ENCODE peak calls at places on chromosomes 12 and 14, in five cellular contexts. S is breast epithelium, M is esophagus squamous epithelium, D is K562, L is RWPE1. W is an unnamed sample.

GRCh38 chr12:91562476-91562875 is 379.9 kb upstream of the DCN start:
- DNase-seq in S (no peak), M (no peak), D (no peak), L (no peak), W (peak)

GRCh38 chr12:33486058-33486457 is 46.4 kb upstream of the SYT10 start:
- DNase-seq in S (no peak), M (no peak), D (no peak), L (no peak), W (no peak)

GRCh38 chr12:121610239-121611149 is 15.8 kb upstream of the ORAI1 start:
- DNase-seq in S (no peak), M (no peak), D (no peak), L (no peak), W (peak)

GRCh38 chr14:22478670-22479069 is 110.4 kb downstream of the DAD1 start:
- DNase-seq in S (no peak), M (no peak), D (no peak), L (no peak), W (peak)

GRCh38 chr12:38374751-38375150 is 58.2 kb downstream of the ALG10B start:
- DNase-seq in S (no peak), M (no peak), D (no peak), L (no peak), W (no peak)

GRCh38 chr14:73463411-73463810 is 5.1 kb upstream of the NUMB start:
- DNase-seq in S (no peak), M (no peak), D (no peak), L (peak), W (peak)

GRCh38 chr14:66249544-66249943 is 236.6 kb upstream of the CCDC196 start:
- DNase-seq in S (no peak), M (no peak), D (no peak), L (no peak), W (no peak)

GRCh38 chr12:96258451-96258933 is 64.3 kb downstream of the ELK3 start:
- DNase-seq in S (no peak), M (no peak), D (no peak), L (no peak), W (peak)

GRCh38 chr12:19273482-19274330 is 144.2 kb downstream of the PLEKHA5 start:
- DNase-seq in S (peak), M (no peak), D (no peak), L (peak), W (peak)

GRCh38 chr14:68466491-68466977 is 326.3 kb downstream of the ZFP36L1 start:
- DNase-seq in S (no peak), M (no peak), D (no peak), L (peak), W (peak)

GRCh38 chr12:27163048-27163715 is 80.8 kb upstream of the C12orf71 start:
- DNase-seq in S (no peak), M (no peak), D (no peak), L (no peak), W (peak)

GRCh38 chr14:103858063-103858820 is 10.9 kb upstream of the PPP1R13B start:
- DNase-seq in S (no peak), M (no peak), D (no peak), L (no peak), W (no peak)

GRCh38 chr14:23123419-23123818 is 4.4 kb upstream of the CEBPE start:
- DNase-seq in S (peak), M (no peak), D (peak), L (peak), W (no peak)

GRCh38 chr12:96176575-96176974 is 17.6 kb upstream of the ELK3 start:
- DNase-seq in S (no peak), M (no peak), D (no peak), L (no peak), W (no peak)

GRCh38 chr12:53782093-53782703 is 30.4 kb upstream of the CISTR start:
- DNase-seq in S (no peak), M (no peak), D (no peak), L (no peak), W (no peak)

GRCh38 chr12:12147111-12147510 is 76.4 kb downstream of the BCL2L14 start:
- DNase-seq in S (no peak), M (no peak), D (no peak), L (no peak), W (no peak)

GRCh38 chr14:96097752-96098151 is 58.6 kb downstream of the C14orf132 start:
- DNase-seq in S (no peak), M (no peak), D (no peak), L (no peak), W (no peak)

GRCh38 chr12:110906088-110906487 is 14.3 kb downstream of the MYL2 start:
- DNase-seq in S (no peak), M (no peak), D (no peak), L (no peak), W (no peak)

GRCh38 chr14:90758959-90759358 is 57.3 kb downstream of the TTC7B start:
- DNase-seq in S (no peak), M (no peak), D (no peak), L (no peak), W (peak)

GRCh38 chr14:53002576-53002975 is 51.7 kb upstream of the FERMT2 start:
- DNase-seq in S (no peak), M (no peak), D (peak), L (no peak), W (peak)

GRCh38 chr12:43976027-43976426 is 140.1 kb downstream of the TMEM117 start:
- DNase-seq in S (no peak), M (no peak), D (no peak), L (peak), W (peak)

GRCh38 chr12:30166416-30166815 is 382.7 kb upstream of the TMTC1 start:
- DNase-seq in S (no peak), M (no peak), D (no peak), L (no peak), W (peak)

GRCh38 chr14:68506645-68507405 is 286.0 kb downstream of the ZFP36L1 start:
- DNase-seq in S (no peak), M (no peak), D (no peak), L (no peak), W (no peak)

DNA sequence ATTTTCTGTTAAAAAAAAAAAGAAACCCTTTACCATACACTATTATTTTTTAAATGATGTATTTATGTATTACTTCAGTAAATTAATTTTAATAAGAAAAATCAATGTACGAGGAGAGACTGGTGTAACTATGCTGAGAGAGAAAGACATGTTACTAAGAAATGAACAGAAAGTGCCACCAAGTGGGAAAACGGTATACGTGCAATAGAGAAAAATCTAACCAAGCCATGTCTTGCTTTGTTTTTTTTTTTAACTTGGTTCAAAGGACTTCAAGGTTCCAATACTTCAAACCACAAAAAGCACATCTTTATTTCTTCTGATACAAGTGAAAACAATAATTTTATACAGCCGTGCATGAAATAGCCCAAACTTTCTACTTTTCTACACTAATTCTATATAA is 22.9 kb downstream of the NDUFA12 start:
- DNase-seq in S (no peak), M (no peak), D (no peak), L (no peak), W (peak)
- TF ChIP-seq CTCF in S (no peak), M (no peak), D (no peak), L (peak), W (peak)

DNA sequence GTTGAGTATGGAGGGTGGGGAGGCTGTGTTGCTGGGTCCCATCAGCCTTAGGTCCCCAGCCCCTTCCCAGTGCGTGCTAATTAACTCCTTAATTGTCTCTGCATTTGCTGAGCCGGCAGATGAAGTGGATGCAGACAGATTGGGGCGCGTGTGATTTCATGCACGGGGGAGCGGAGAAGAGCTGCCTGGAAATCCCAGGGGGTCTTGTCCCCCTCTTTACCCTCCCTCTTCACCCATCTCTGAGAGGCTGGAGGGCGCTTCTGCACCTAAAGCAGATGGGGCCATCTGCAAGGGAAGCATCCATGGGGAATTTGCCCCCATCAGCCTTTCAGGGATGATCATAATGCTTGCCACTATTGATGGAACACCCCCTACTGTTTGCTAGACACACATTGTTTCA is 4.4 kb upstream of the ASIC1 start:
- DNase-seq in S (no peak), M (no peak), D (no peak), L (no peak), W (no peak)
- TF ChIP-seq CTCF in S (no peak), M (no peak), D (no peak), L (no peak), W (no peak)

DNA sequence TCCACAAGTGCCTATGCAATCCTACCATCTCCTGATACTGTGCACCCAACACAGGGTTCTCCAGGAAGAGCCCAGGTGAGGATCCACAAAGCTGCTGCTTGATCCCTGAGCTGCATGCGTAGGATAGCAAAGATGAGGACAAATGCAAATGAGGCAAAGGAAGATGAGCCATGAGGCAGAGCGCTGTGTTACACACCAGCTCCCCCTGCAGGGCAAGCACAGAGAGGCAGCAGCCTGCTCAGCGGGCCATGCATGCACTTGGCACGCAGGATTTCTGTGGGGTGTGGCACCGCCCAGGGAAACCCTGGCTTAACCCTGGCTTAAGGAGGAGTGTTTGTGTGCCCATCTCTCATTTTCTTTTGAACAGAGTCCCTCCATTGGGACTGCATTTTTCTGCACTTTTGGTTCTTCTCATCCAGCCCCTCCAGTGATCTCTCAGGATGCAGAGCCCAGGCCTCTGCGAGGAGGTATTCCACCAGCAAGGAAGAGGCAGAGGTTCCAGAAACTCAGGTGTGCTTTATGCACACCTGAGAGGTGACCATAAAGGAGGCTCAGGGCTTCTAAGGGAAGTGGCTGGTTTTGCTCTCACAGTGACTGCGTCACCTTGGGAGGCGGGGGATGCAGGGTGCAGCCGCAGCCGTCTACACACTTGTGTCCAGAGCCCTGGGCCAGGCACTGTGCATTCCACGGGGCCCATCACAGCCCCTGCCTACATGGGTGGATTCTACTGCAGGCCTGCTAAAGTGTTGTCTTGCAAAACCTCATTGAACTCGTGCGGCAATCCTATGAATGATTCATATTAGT is 973.3 kb upstream of the TMEM132C start:
- DNase-seq in S (no peak), M (no peak), D (peak), L (peak), W (peak)
- TF ChIP-seq CTCF in S (no peak), M (peak), D (peak), L (peak), W (peak)

GRCh38 chr14:93115920-93116675 is at the start of gene ITPK1:
- DNase-seq in S (no peak), M (no peak), D (peak), L (peak), W (peak)

GRCh38 chr14:93115069-93115919 is 431 bp downstream of the ITPK1 start:
- DNase-seq in S (peak), M (peak), D (peak), L (peak), W (peak)

GRCh38 chr14:93114068-93114710 is 1.5 kb downstream of the ITPK1 start:
- DNase-seq in S (no peak), M (no peak), D (no peak), L (no peak), W (no peak)

GRCh38 chr14:93113678-93114067 is 2.1 kb downstream of the ITPK1 start:
- DNase-seq in S (no peak), M (no peak), D (no peak), L (no peak), W (no peak)

GRCh38 chr14:93114713-93115068 is 1.0 kb downstream of the ITPK1 start:
- DNase-seq in S (no peak), M (no peak), D (no peak), L (no peak), W (no peak)
- TF ChIP-seq CTCF in S (no peak), M (no peak), D (no peak), L (no peak), W (no peak)

GRCh38 chr14:102803139-102803538 is 25.9 kb downstream of the TRAF3 start:
- DNase-seq in S (no peak), M (no peak), D (no peak), L (no peak), W (no peak)

GRCh38 chr14:102804858-102805257 is 27.6 kb downstream of the TRAF3 start:
- DNase-seq in S (no peak), M (no peak), D (no peak), L (no peak), W (no peak)

GRCh38 chr14:102806447-102806846 is 29.2 kb downstream of the TRAF3 start:
- DNase-seq in S (no peak), M (no peak), D (no peak), L (no peak), W (no peak)

GRCh38 chr14:102805941-102806340 is 28.7 kb downstream of the TRAF3 start:
- DNase-seq in S (no peak), M (no peak), D (no peak), L (no peak), W (no peak)

DNA sequence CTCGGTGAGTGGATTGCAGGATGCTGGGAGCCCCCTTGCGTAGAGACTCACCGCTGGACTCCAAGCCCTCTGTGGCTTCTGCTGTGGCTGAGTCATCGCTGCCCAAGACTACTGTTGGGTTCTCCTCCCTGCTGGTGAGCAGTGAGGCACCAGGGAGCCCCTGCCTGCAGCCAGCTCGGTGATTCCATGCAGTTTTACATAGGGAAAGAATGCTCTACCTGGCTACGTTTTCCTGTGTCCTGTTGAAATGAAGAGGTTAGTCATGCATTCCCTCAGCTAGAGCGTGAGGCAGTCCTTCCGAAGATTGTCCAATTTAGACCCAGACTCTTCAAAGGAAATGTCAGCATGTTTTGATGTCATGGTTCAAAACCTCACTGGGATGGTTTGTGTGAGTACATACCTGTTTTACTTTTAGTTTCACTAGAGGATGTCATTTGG is 28.2 kb downstream of the TRAF3 start:
- DNase-seq in S (no peak), M (no peak), D (no peak), L (no peak), W (peak)
- TF ChIP-seq CTCF in S (no peak), M (no peak), D (peak), L (no peak), W (no peak)

GRCh38 chr12:123388218-123388947 is 4.5 kb downstream of the KMT5A start:
- DNase-seq in S (peak), M (no peak), D (peak), L (peak), W (peak)
- TF ChIP-seq CTCF in S (no peak), M (no peak), D (peak), L (no peak), W (no peak)

DNA sequence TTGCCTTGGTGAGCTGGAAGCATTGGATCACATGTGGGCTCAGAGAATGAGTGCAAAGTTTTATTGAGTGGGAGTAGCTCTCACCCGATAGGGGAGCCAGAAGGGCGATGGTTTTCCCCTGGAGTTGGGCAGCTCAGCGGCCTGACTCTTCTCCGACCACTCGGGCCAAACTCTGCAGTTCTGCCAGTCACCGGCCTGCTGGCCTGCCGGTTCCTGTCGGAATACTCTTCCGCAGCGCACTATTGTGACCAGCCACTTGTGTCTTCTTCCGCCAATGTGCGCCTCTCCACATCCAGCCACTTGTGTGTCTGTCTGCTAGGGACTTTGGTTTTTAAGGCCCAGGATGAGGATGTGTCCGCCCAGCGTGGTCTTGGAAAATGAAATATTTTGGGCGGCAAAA is 43.5 kb upstream of the PRKD1 start:
- DNase-seq in S (no peak), M (no peak), D (no peak), L (no peak), W (no peak)
- TF ChIP-seq CTCF in S (no peak), M (no peak), D (no peak), L (no peak), W (no peak)

GRCh38 chr12:107568718-107569117 is 116.9 kb upstream of the PWP1 start:
- DNase-seq in S (no peak), M (no peak), D (no peak), L (peak), W (peak)

GRCh38 chr12:107565551-107565950 is 120.0 kb upstream of the PWP1 start:
- DNase-seq in S (no peak), M (no peak), D (no peak), L (no peak), W (no peak)

GRCh38 chr12:107560906-107561285 is 124.7 kb upstream of the PWP1 start:
- DNase-seq in S (no peak), M (no peak), D (no peak), L (peak), W (no peak)

GRCh38 chr12:107567871-107568619 is 117.6 kb upstream of the PWP1 start:
- DNase-seq in S (no peak), M (no peak), D (no peak), L (no peak), W (no peak)

DNA sequence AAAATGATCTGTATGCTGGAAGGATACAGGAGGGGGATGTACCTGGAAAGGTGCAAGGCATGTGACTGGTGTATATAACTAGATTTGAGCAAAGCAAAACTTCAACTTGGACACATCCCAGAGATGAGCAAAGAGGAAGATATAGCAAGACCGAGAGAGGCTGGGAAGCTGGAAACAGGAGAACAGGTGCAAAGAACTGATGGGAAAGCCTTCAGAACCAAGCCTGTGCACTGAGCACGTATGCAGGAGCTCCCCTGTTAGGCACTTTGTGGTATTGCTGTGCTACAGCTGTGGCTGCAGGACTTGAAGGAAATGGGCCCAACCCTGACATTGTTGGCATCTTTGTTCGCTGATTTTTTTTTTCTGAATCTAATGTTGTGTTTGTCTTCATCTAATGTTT is 120.7 kb upstream of the PWP1 start:
- DNase-seq in S (no peak), M (no peak), D (no peak), L (no peak), W (peak)
- TF ChIP-seq CTCF in S (no peak), M (no peak), D (peak), L (no peak), W (peak)

DNA sequence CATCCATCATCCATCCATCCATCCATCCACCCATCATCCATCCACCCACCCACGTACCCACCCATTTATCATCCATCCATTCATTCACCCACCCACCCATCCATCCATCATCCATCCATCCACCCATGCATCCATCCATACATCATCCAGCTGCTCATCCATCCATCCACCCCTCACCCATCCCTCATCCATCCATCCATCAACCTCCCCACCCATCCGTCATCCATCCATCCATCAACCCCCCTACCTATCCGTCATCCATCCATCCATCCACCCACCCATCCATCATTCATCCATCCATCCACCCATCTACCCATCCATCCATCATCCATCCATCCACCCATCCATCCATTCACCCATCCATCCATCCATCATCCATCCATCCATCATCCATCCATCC is 306.2 kb upstream of the SFSWAP start:
- DNase-seq in S (no peak), M (no peak), D (no peak), L (no peak), W (no peak)
- TF ChIP-seq CTCF in S (no peak), M (no peak), D (no peak), L (no peak), W (no peak)

GRCh38 chr12:5898874-5899273 is 46.2 kb downstream of the ANO2 start:
- DNase-seq in S (no peak), M (no peak), D (no peak), L (no peak), W (no peak)
- TF ChIP-seq CTCF in S (no peak), M (no peak), D (peak), L (no peak), W (no peak)

W was measured in fibroblast of mammary gland.